ENCODE peak calls at places on chromosomes 12 and 14, in nine cellular contexts. U, A, E, V, I, T, P, R and G are unnamed samples.

GRCh38 chr14:105420141-105420975 is 731 bp downstream of the MTA1 start:
- DNase-seq in I (no peak), A (no peak), P (no peak), E (no peak), V (no peak), R (no peak), T (no peak), U (peak), G (no peak)

GRCh38 chr12:10140001-10140400 is 10.0 kb upstream of the CLEC7A start:
- DNase-seq in R (peak), A (peak), E (no peak), T (no peak), I (no peak), P (no peak), V (peak), U (peak), G (no peak)

GRCh38 chr12:125013816-125014442 is 20.5 kb downstream of the BRI3BP start:
- DNase-seq in A (no peak), I (no peak), R (no peak), U (no peak), T (no peak), E (no peak), V (no peak), P (no peak), G (no peak)

GRCh38 chr12:2294651-2295475 is 242.1 kb downstream of the CACNA1C start:
- DNase-seq in T (no peak), U (peak), V (peak), E (no peak), P (no peak), R (peak), I (peak), A (no peak), G (no peak)

GRCh38 chr12:75378354-75378753 is 12.5 kb upstream of the GLIPR1L2 start:
- DNase-seq in E (no peak), U (no peak), V (no peak), I (no peak), R (peak), P (no peak), T (no peak), A (no peak), G (no peak)

GRCh38 chr14:67620217-67620789 is 583 bp downstream of the ARG2 start:
- DNase-seq in I (no peak), U (peak), P (peak), R (no peak), T (peak), V (peak), A (no peak), E (peak), G (peak)

GRCh38 chr12:9604288-9604687 is 3.4 kb downstream of the KLRB1 start:
- DNase-seq in E (no peak), A (no peak), P (no peak), V (no peak), R (peak), T (no peak), U (no peak), I (no peak), G (no peak)

GRCh38 chr12:117202033-117202432 is 11.8 kb upstream of the FBXO21 start:
- DNase-seq in E (no peak), P (no peak), R (no peak), V (no peak), I (no peak), A (no peak), T (no peak), U (no peak), G (no peak)

GRCh38 chr12:19012965-19013364 is 116.6 kb upstream of the PLEKHA5 start:
- DNase-seq in A (no peak), T (no peak), R (no peak), I (no peak), U (peak), P (no peak), V (no peak), E (no peak), G (no peak)

GRCh38 chr14:103846569-103847438 is 571 bp downstream of the PPP1R13B start:
- DNase-seq in U (peak), V (peak), A (no peak), E (peak), I (no peak), R (no peak), T (no peak), P (no peak), G (no peak)